ENCODE peak calls at places on chromosomes 4 and X, in nine cellular contexts. One of them, this sample, is unnamed.

GRCh38 chr4:142155347-142155746 is 519.0 kb downstream of the IL15 start:
- DNase-seq in heart left ventricle: no peak
- DNase-seq in ovary: no peak
- DNase-seq in stomach: no peak
- DNase-seq in NB4: no peak
- DNase-seq in breast epithelium: no peak
- DNase-seq in body of pancreas: no peak
- DNase-seq in A549: no peak
- DNase-seq in IMR-90: no peak
- DNase-seq in this sample: no peak

GRCh38 chrX:148568763-148569162 is 68.3 kb downstream of the AFF2 start:
- DNase-seq in heart left ventricle: no peak
- DNase-seq in ovary: no peak
- DNase-seq in stomach: no peak
- DNase-seq in NB4: no peak
- DNase-seq in breast epithelium: no peak
- DNase-seq in body of pancreas: no peak
- DNase-seq in A549: no peak
- DNase-seq in IMR-90: no peak
- DNase-seq in this sample: no peak

GRCh38 chrX:15214614-15215013 is 55.3 kb downstream of the ASB9 start:
- DNase-seq in heart left ventricle: no peak
- DNase-seq in ovary: no peak
- DNase-seq in stomach: no peak
- DNase-seq in NB4: no peak
- DNase-seq in breast epithelium: no peak
- DNase-seq in body of pancreas: no peak
- DNase-seq in A549: no peak
- DNase-seq in IMR-90: no peak
- DNase-seq in this sample: no peak

GRCh38 chrX:38055170-38055847 is 49.0 kb downstream of the SYTL5 start:
- DNase-seq in heart left ventricle: peak
- DNase-seq in ovary: no peak
- DNase-seq in stomach: no peak
- DNase-seq in NB4: no peak
- DNase-seq in breast epithelium: no peak
- DNase-seq in body of pancreas: peak
- DNase-seq in A549: no peak
- DNase-seq in IMR-90: peak
- DNase-seq in this sample: no peak

GRCh38 chrX:142036111-142036510 is 132.4 kb downstream of the MAGEC1 start:
- DNase-seq in heart left ventricle: no peak
- DNase-seq in ovary: no peak
- DNase-seq in stomach: no peak
- DNase-seq in NB4: no peak
- DNase-seq in breast epithelium: no peak
- DNase-seq in body of pancreas: no peak
- DNase-seq in A549: no peak
- DNase-seq in IMR-90: peak
- DNase-seq in this sample: no peak

GRCh38 chr4:152106113-152106763 is 345.4 kb upstream of the GATB start:
- DNase-seq in heart left ventricle: peak
- DNase-seq in ovary: peak
- DNase-seq in stomach: peak
- DNase-seq in NB4: peak
- DNase-seq in breast epithelium: no peak
- DNase-seq in body of pancreas: peak
- DNase-seq in A549: peak
- DNase-seq in IMR-90: peak
- DNase-seq in this sample: peak

GRCh38 chr4:89586864-89587263 is 250.1 kb downstream of the SNCA start:
- DNase-seq in heart left ventricle: no peak
- DNase-seq in ovary: no peak
- DNase-seq in stomach: no peak
- DNase-seq in NB4: peak
- DNase-seq in breast epithelium: no peak
- DNase-seq in body of pancreas: no peak
- DNase-seq in A549: no peak
- DNase-seq in IMR-90: peak
- DNase-seq in this sample: peak

GRCh38 chr4:84971319-84971932 is 4.9 kb upstream of the WDFY3 start:
- DNase-seq in heart left ventricle: no peak
- DNase-seq in ovary: no peak
- DNase-seq in stomach: no peak
- DNase-seq in NB4: peak
- DNase-seq in breast epithelium: no peak
- DNase-seq in body of pancreas: no peak
- DNase-seq in A549: peak
- DNase-seq in IMR-90: peak
- DNase-seq in this sample: peak

GRCh38 chr4:172962564-172963353 is 205.9 kb upstream of the GALNT7 start:
- DNase-seq in heart left ventricle: no peak
- DNase-seq in ovary: no peak
- DNase-seq in stomach: peak
- DNase-seq in NB4: no peak
- DNase-seq in breast epithelium: peak
- DNase-seq in body of pancreas: peak
- DNase-seq in A549: peak
- DNase-seq in IMR-90: peak
- DNase-seq in this sample: no peak

GRCh38 chr4:76977731-76978350 is 28.3 kb downstream of the SEPTIN11 start:
- DNase-seq in heart left ventricle: no peak
- DNase-seq in ovary: no peak
- DNase-seq in stomach: no peak
- DNase-seq in NB4: no peak
- DNase-seq in breast epithelium: no peak
- DNase-seq in body of pancreas: no peak
- DNase-seq in A549: no peak
- DNase-seq in IMR-90: peak
- DNase-seq in this sample: no peak

GRCh38 chr4:25113915-25114904 is 46.0 kb downstream of the SEPSECS start:
- DNase-seq in heart left ventricle: no peak
- DNase-seq in ovary: no peak
- DNase-seq in stomach: no peak
- DNase-seq in NB4: no peak
- DNase-seq in breast epithelium: no peak
- DNase-seq in body of pancreas: no peak
- DNase-seq in A549: no peak
- DNase-seq in IMR-90: peak
- DNase-seq in this sample: no peak

GRCh38 chr4:88600129-88600849 is 8.0 kb downstream of the HERC3 start:
- DNase-seq in heart left ventricle: no peak
- DNase-seq in ovary: no peak
- DNase-seq in stomach: no peak
- DNase-seq in NB4: no peak
- DNase-seq in breast epithelium: no peak
- DNase-seq in body of pancreas: no peak
- DNase-seq in A549: no peak
- DNase-seq in IMR-90: peak
- DNase-seq in this sample: no peak

GRCh38 chr4:32462944-32463343 is 1742.8 kb downstream of the PCDH7 start:
- DNase-seq in heart left ventricle: no peak
- DNase-seq in ovary: no peak
- DNase-seq in stomach: no peak
- DNase-seq in NB4: peak
- DNase-seq in breast epithelium: no peak
- DNase-seq in body of pancreas: no peak
- DNase-seq in A549: no peak
- DNase-seq in IMR-90: peak
- DNase-seq in this sample: no peak

GRCh38 chrX:133056341-133056740 is 40.6 kb downstream of the USP26 start:
- DNase-seq in heart left ventricle: no peak
- DNase-seq in ovary: no peak
- DNase-seq in stomach: no peak
- DNase-seq in NB4: no peak
- DNase-seq in breast epithelium: no peak
- DNase-seq in body of pancreas: no peak
- DNase-seq in A549: no peak
- DNase-seq in IMR-90: no peak
- DNase-seq in this sample: no peak

GRCh38 chr4:169815606-169816005 is 57.9 kb upstream of the HPF1 start:
- DNase-seq in heart left ventricle: no peak
- DNase-seq in ovary: no peak
- DNase-seq in stomach: no peak
- DNase-seq in NB4: no peak
- DNase-seq in breast epithelium: no peak
- DNase-seq in body of pancreas: no peak
- DNase-seq in A549: peak
- DNase-seq in IMR-90: peak
- DNase-seq in this sample: no peak

GRCh38 chr4:118989098-118990080 is 100.7 kb downstream of the SYNPO2 start:
- DNase-seq in heart left ventricle: no peak
- DNase-seq in ovary: no peak
- DNase-seq in stomach: no peak
- DNase-seq in NB4: no peak
- DNase-seq in breast epithelium: no peak
- DNase-seq in body of pancreas: no peak
- DNase-seq in A549: peak
- DNase-seq in IMR-90: peak
- DNase-seq in this sample: no peak
- TF ChIP-seq POLR2A in heart left ventricle: no peak
- TF ChIP-seq POLR2A in ovary: no peak
- TF ChIP-seq POLR2A in stomach: no peak
- TF ChIP-seq POLR2A in NB4: no peak
- TF ChIP-seq POLR2A in breast epithelium: no peak
- TF ChIP-seq POLR2A in body of pancreas: no peak
- TF ChIP-seq POLR2A in A549: no peak
- TF ChIP-seq POLR2A in IMR-90: no peak
- TF ChIP-seq POLR2A in this sample: no peak

DNA sequence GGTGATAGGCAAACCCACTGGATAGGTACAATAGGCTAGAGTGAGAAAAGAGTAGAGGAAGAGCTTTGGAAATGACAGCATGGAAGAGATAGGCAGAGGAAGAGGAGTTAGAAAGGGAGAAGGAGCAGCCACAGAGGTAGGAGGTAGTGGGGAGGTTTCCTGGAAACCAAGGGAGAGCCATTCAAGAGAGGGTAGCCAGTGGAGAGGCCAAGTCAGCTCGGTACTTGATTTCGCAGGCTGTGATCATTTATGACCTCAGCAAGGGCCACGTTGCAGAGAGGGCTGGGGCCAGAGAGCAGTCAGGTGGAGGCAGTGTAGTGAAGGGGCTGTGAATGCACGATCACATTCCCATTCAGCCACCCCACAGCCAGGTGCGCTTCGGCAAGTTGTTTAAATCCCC is 76.0 kb downstream of the TMEM131L start:
- DNase-seq in heart left ventricle: no peak
- DNase-seq in ovary: no peak
- DNase-seq in stomach: no peak
- DNase-seq in NB4: no peak
- DNase-seq in breast epithelium: no peak
- DNase-seq in body of pancreas: no peak
- DNase-seq in A549: no peak
- DNase-seq in IMR-90: no peak
- DNase-seq in this sample: no peak
- TF ChIP-seq POLR2A in heart left ventricle: no peak
- TF ChIP-seq POLR2A in ovary: no peak
- TF ChIP-seq POLR2A in stomach: no peak
- TF ChIP-seq POLR2A in NB4: no peak
- TF ChIP-seq POLR2A in breast epithelium: no peak
- TF ChIP-seq POLR2A in body of pancreas: no peak
- TF ChIP-seq POLR2A in A549: no peak
- TF ChIP-seq POLR2A in IMR-90: no peak
- TF ChIP-seq POLR2A in this sample: no peak

DNA sequence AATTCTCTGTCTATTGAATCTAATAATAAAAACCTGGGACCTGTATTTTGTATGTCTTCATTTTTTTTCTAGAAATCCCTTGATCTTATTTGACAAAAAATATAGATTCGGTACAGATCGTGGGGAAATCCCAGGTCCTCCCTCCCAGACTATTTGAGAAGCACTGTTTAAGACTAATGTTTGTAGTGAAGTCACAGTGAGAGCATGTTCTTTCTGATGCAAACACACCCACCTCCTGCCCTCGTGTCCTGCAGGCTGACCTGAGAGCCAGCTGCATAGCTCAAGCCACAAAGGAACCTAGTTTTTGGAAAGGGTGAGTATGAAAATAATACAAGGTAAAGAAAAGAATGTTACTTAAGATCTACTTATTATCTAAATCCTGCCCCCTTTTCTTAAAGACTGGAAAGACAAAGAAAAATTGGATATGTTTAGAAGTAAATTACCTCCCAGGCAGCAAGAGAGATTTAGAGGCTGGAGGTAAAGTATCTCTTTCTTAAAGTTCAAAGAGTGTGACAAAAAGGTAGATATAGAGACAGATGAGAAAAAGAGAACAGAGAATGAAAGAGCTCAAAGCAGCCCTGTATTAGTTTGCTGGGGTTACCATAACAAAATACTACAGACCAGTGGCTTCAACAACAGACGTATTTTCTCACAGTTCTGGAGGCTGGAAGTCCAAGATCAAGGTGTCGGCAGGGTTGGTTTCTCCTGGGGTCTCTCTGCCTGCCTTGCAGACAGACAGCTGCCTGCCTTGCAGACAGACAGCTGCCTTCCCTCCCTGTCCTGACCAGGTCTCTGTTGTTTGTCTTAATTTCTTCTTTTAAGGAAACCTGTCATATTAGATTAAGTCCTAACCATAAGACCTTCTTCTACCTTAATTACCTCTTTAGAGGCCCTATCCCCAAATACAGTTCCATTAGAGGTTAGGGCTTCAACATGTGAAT is 20.4 kb upstream of the DCTD start:
- DNase-seq in heart left ventricle: no peak
- DNase-seq in ovary: no peak
- DNase-seq in stomach: no peak
- DNase-seq in NB4: no peak
- DNase-seq in breast epithelium: no peak
- DNase-seq in body of pancreas: no peak
- DNase-seq in A549: no peak
- DNase-seq in IMR-90: peak
- DNase-seq in this sample: no peak
- TF ChIP-seq POLR2A in heart left ventricle: no peak
- TF ChIP-seq POLR2A in ovary: no peak
- TF ChIP-seq POLR2A in stomach: no peak
- TF ChIP-seq POLR2A in NB4: no peak
- TF ChIP-seq POLR2A in breast epithelium: no peak
- TF ChIP-seq POLR2A in body of pancreas: no peak
- TF ChIP-seq POLR2A in A549: no peak
- TF ChIP-seq POLR2A in IMR-90: no peak
- TF ChIP-seq POLR2A in this sample: no peak

GRCh38 chr4:176875441-176875930 is 82.8 kb upstream of the VEGFC start:
- DNase-seq in heart left ventricle: no peak
- DNase-seq in ovary: no peak
- DNase-seq in stomach: no peak
- DNase-seq in NB4: no peak
- DNase-seq in breast epithelium: no peak
- DNase-seq in body of pancreas: no peak
- DNase-seq in A549: no peak
- DNase-seq in IMR-90: no peak
- DNase-seq in this sample: no peak
- TF ChIP-seq POLR2A in heart left ventricle: no peak
- TF ChIP-seq POLR2A in ovary: no peak
- TF ChIP-seq POLR2A in stomach: no peak
- TF ChIP-seq POLR2A in NB4: no peak
- TF ChIP-seq POLR2A in breast epithelium: no peak
- TF ChIP-seq POLR2A in body of pancreas: no peak
- TF ChIP-seq POLR2A in A549: no peak
- TF ChIP-seq POLR2A in IMR-90: no peak
- TF ChIP-seq POLR2A in this sample: no peak